ENCODE peak calls at places on chromosome 12, in ten cellular contexts. One of them, this sample, is unnamed.

GRCh38 chr12:68805592-68806120 is 2.3 kb upstream of the MDM2 start:
- DNase-seq in Caco-2: no peak
- DNase-seq in A549: no peak
- DNase-seq in upper lobe of right lung: no peak
- DNase-seq in CD4-positive, CD25-positive, alpha-beta regulatory T cell: no peak
- DNase-seq in heart left ventricle: no peak
- DNase-seq in psoas muscle: no peak
- DNase-seq in right atrium auricular region: no peak
- DNase-seq in adipocyte: no peak
- DNase-seq in brain microvascular endothelial cell: no peak
- DNase-seq in this sample: no peak

GRCh38 chr12:13234045-13234641 is 37.6 kb downstream of the EMP1 start:
- DNase-seq in A549: peak; percentile 72
- DNase-seq in heart left ventricle: peak; percentile 40
- DNase-seq in brain microvascular endothelial cell: peak; percentile 71
- DNase-seq in psoas muscle: no peak
- DNase-seq in adipocyte: peak; percentile 90
- DNase-seq in right atrium auricular region: peak; percentile 73
- DNase-seq in CD4-positive, CD25-positive, alpha-beta regulatory T cell: no peak
- DNase-seq in Caco-2: peak; percentile 58
- DNase-seq in upper lobe of right lung: no peak
- DNase-seq in this sample: no peak

GRCh38 chr12:17527021-17527420 is 563.0 kb downstream of the RERGL start:
- DNase-seq in Caco-2: no peak
- DNase-seq in A549: no peak
- DNase-seq in adipocyte: no peak
- DNase-seq in upper lobe of right lung: no peak
- DNase-seq in psoas muscle: no peak
- DNase-seq in heart left ventricle: no peak
- DNase-seq in right atrium auricular region: no peak
- DNase-seq in brain microvascular endothelial cell: no peak
- DNase-seq in CD4-positive, CD25-positive, alpha-beta regulatory T cell: no peak
- DNase-seq in this sample: no peak

GRCh38 chr12:43210437-43211197 is 341.4 kb downstream of the ADAMTS20 start:
- DNase-seq in psoas muscle: no peak
- DNase-seq in adipocyte: peak; percentile 28
- DNase-seq in A549: no peak
- DNase-seq in Caco-2: no peak
- DNase-seq in upper lobe of right lung: no peak
- DNase-seq in right atrium auricular region: no peak
- DNase-seq in CD4-positive, CD25-positive, alpha-beta regulatory T cell: no peak
- DNase-seq in heart left ventricle: no peak
- DNase-seq in brain microvascular endothelial cell: peak; percentile 83
- DNase-seq in this sample: no peak

GRCh38 chr12:89019439-89020120 is 332.7 kb downstream of the DUSP6 start:
- DNase-seq in psoas muscle: peak; percentile 51
- DNase-seq in CD4-positive, CD25-positive, alpha-beta regulatory T cell: peak; percentile 54
- DNase-seq in upper lobe of right lung: peak; percentile 65
- DNase-seq in brain microvascular endothelial cell: peak; percentile 88
- DNase-seq in heart left ventricle: peak; percentile 77
- DNase-seq in A549: peak; percentile 88
- DNase-seq in right atrium auricular region: peak; percentile 87
- DNase-seq in Caco-2: peak; percentile 82
- DNase-seq in adipocyte: peak; percentile 93
- DNase-seq in this sample: peak; percentile 54

GRCh38 chr12:71312767-71313375 is 126.7 kb upstream of the LGR5 start:
- DNase-seq in Caco-2: no peak
- DNase-seq in brain microvascular endothelial cell: no peak
- DNase-seq in heart left ventricle: no peak
- DNase-seq in adipocyte: no peak
- DNase-seq in upper lobe of right lung: no peak
- DNase-seq in A549: no peak
- DNase-seq in right atrium auricular region: no peak
- DNase-seq in psoas muscle: no peak
- DNase-seq in CD4-positive, CD25-positive, alpha-beta regulatory T cell: no peak
- DNase-seq in this sample: no peak

GRCh38 chr12:12008232-12008850 is 62.4 kb upstream of the BCL2L14 start:
- DNase-seq in right atrium auricular region: no peak
- DNase-seq in brain microvascular endothelial cell: no peak
- DNase-seq in upper lobe of right lung: no peak
- DNase-seq in psoas muscle: no peak
- DNase-seq in Caco-2: no peak
- DNase-seq in heart left ventricle: no peak
- DNase-seq in adipocyte: no peak
- DNase-seq in A549: no peak
- DNase-seq in CD4-positive, CD25-positive, alpha-beta regulatory T cell: no peak
- DNase-seq in this sample: no peak

GRCh38 chr12:4242595-4242994 is 31.0 kb upstream of the CCND2 start:
- DNase-seq in heart left ventricle: no peak
- DNase-seq in brain microvascular endothelial cell: no peak
- DNase-seq in A549: no peak
- DNase-seq in right atrium auricular region: no peak
- DNase-seq in CD4-positive, CD25-positive, alpha-beta regulatory T cell: no peak
- DNase-seq in psoas muscle: no peak
- DNase-seq in adipocyte: no peak
- DNase-seq in Caco-2: no peak
- DNase-seq in upper lobe of right lung: no peak
- DNase-seq in this sample: no peak

GRCh38 chr12:3379079-3379478 is 111.9 kb upstream of the PRMT8 start:
- DNase-seq in heart left ventricle: no peak
- DNase-seq in Caco-2: no peak
- DNase-seq in A549: no peak
- DNase-seq in upper lobe of right lung: no peak
- DNase-seq in right atrium auricular region: peak; percentile 7
- DNase-seq in adipocyte: no peak
- DNase-seq in psoas muscle: no peak
- DNase-seq in brain microvascular endothelial cell: no peak
- DNase-seq in CD4-positive, CD25-positive, alpha-beta regulatory T cell: no peak
- DNase-seq in this sample: no peak

GRCh38 chr12:47088021-47088944 is 8.5 kb upstream of the AMIGO2 start:
- DNase-seq in heart left ventricle: no peak
- DNase-seq in psoas muscle: no peak
- DNase-seq in adipocyte: peak; percentile 32
- DNase-seq in Caco-2: peak; percentile 57
- DNase-seq in upper lobe of right lung: no peak
- DNase-seq in A549: peak; percentile 94
- DNase-seq in brain microvascular endothelial cell: peak; percentile 56
- DNase-seq in CD4-positive, CD25-positive, alpha-beta regulatory T cell: no peak
- DNase-seq in right atrium auricular region: no peak
- DNase-seq in this sample: no peak

GRCh38 chr12:1706284-1707016 is 15.6 kb downstream of the ADIPOR2 start:
- DNase-seq in right atrium auricular region: no peak
- DNase-seq in A549: peak; percentile 22
- DNase-seq in adipocyte: peak; percentile 23
- DNase-seq in upper lobe of right lung: no peak
- DNase-seq in brain microvascular endothelial cell: no peak
- DNase-seq in psoas muscle: no peak
- DNase-seq in heart left ventricle: no peak
- DNase-seq in CD4-positive, CD25-positive, alpha-beta regulatory T cell: no peak
- DNase-seq in Caco-2: no peak
- DNase-seq in this sample: no peak

GRCh38 chr12:108269224-108269623 is 69.9 kb downstream of the CMKLR1 start:
- DNase-seq in right atrium auricular region: no peak
- DNase-seq in Caco-2: no peak
- DNase-seq in heart left ventricle: no peak
- DNase-seq in CD4-positive, CD25-positive, alpha-beta regulatory T cell: no peak
- DNase-seq in adipocyte: no peak
- DNase-seq in upper lobe of right lung: no peak
- DNase-seq in A549: no peak
- DNase-seq in brain microvascular endothelial cell: no peak
- DNase-seq in psoas muscle: no peak
- DNase-seq in this sample: no peak

DNA sequence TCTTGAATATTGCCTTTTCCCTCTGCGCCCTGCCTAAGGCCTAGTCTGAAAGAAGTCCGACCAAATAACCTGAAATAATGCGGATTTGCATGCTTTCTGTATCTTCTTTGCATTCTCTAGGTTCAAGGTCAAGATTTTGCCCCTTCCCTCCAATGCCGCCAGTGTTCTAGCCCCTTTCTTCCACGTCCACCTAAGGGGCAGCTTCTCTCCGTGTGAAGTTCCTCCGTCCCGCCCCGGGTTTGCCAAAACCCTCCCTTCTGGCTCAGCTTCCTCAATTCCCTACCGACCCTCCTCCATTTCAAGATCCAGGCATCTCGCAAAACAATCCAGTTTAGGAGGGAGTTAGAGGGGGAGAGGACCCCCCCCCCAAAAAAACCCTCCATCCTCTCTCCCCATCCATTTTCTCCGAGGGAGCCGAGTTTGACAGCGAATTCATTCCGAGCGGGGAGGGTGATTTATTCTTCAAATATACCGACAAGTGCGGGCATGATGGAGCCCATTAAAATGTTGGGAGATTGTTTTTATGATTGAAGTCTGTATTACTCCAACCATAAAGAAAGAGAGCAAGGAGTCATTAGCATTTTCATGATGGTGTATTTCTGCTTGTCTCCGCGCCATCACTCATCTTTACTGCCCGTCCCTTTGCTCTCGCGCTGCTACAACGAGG is 20.9 kb upstream of the ATP5MC2 start:
- DNase-seq in brain microvascular endothelial cell: no peak
- DNase-seq in adipocyte: no peak
- DNase-seq in A549: no peak
- DNase-seq in heart left ventricle: no peak
- DNase-seq in psoas muscle: no peak
- DNase-seq in CD4-positive, CD25-positive, alpha-beta regulatory T cell: no peak
- DNase-seq in upper lobe of right lung: no peak
- DNase-seq in right atrium auricular region: no peak
- DNase-seq in Caco-2: no peak
- DNase-seq in this sample: no peak
- H3K4me3 ChIP-seq in brain microvascular endothelial cell: peak overlapping the region; percentile 27
- H3K4me3 ChIP-seq in adipocyte: no peak overlapping the region
- H3K4me3 ChIP-seq in A549: no peak overlapping the region
- H3K4me3 ChIP-seq in heart left ventricle: no peak overlapping the region
- H3K4me3 ChIP-seq in psoas muscle: peak overlapping the region; percentile 46
- H3K4me3 ChIP-seq in CD4-positive, CD25-positive, alpha-beta regulatory T cell: peak overlapping the region; percentile 9
- H3K4me3 ChIP-seq in upper lobe of right lung: peak overlapping the region; percentile 11
- H3K4me3 ChIP-seq in right atrium auricular region: peak overlapping the region; percentile 41
- H3K4me3 ChIP-seq in Caco-2: peak overlapping the region; percentile 25
- H3K4me3 ChIP-seq in this sample: peak overlapping the region; percentile 14

GRCh38 chr12:97745406-97746101 is 282.9 kb downstream of the RMST start:
- DNase-seq in heart left ventricle: no peak
- DNase-seq in upper lobe of right lung: no peak
- DNase-seq in CD4-positive, CD25-positive, alpha-beta regulatory T cell: no peak
- DNase-seq in Caco-2: no peak
- DNase-seq in right atrium auricular region: no peak
- DNase-seq in A549: no peak
- DNase-seq in psoas muscle: no peak
- DNase-seq in adipocyte: no peak
- DNase-seq in brain microvascular endothelial cell: no peak
- DNase-seq in this sample: no peak
- H3K4me3 ChIP-seq in heart left ventricle: no peak overlapping the region
- H3K4me3 ChIP-seq in upper lobe of right lung: no peak overlapping the region
- H3K4me3 ChIP-seq in CD4-positive, CD25-positive, alpha-beta regulatory T cell: no peak overlapping the region
- H3K4me3 ChIP-seq in Caco-2: no peak overlapping the region
- H3K4me3 ChIP-seq in right atrium auricular region: no peak overlapping the region
- H3K4me3 ChIP-seq in A549: no peak overlapping the region
- H3K4me3 ChIP-seq in psoas muscle: no peak overlapping the region
- H3K4me3 ChIP-seq in adipocyte: no peak overlapping the region
- H3K4me3 ChIP-seq in brain microvascular endothelial cell: no peak overlapping the region
- H3K4me3 ChIP-seq in this sample: no peak overlapping the region

GRCh38 chr12:106089935-106090334 is 48.8 kb downstream of the NUAK1 start:
- DNase-seq in psoas muscle: peak; percentile 71
- DNase-seq in CD4-positive, CD25-positive, alpha-beta regulatory T cell: no peak
- DNase-seq in right atrium auricular region: no peak
- DNase-seq in A549: no peak
- DNase-seq in Caco-2: no peak
- DNase-seq in adipocyte: no peak
- DNase-seq in upper lobe of right lung: no peak
- DNase-seq in brain microvascular endothelial cell: no peak
- DNase-seq in heart left ventricle: no peak
- DNase-seq in this sample: no peak
- H3K4me3 ChIP-seq in psoas muscle: no peak overlapping the region
- H3K4me3 ChIP-seq in CD4-positive, CD25-positive, alpha-beta regulatory T cell: no peak overlapping the region
- H3K4me3 ChIP-seq in right atrium auricular region: no peak overlapping the region
- H3K4me3 ChIP-seq in A549: no peak overlapping the region
- H3K4me3 ChIP-seq in Caco-2: no peak overlapping the region
- H3K4me3 ChIP-seq in adipocyte: no peak overlapping the region
- H3K4me3 ChIP-seq in upper lobe of right lung: no peak overlapping the region
- H3K4me3 ChIP-seq in brain microvascular endothelial cell: no peak overlapping the region
- H3K4me3 ChIP-seq in heart left ventricle: no peak overlapping the region
- H3K4me3 ChIP-seq in this sample: no peak overlapping the region

GRCh38 chr12:114684870-114685273 is 897 bp upstream of the TBX3 start:
- DNase-seq in Caco-2: no peak
- DNase-seq in upper lobe of right lung: no peak
- DNase-seq in CD4-positive, CD25-positive, alpha-beta regulatory T cell: no peak
- DNase-seq in A549: no peak
- DNase-seq in brain microvascular endothelial cell: no peak
- DNase-seq in psoas muscle: no peak
- DNase-seq in heart left ventricle: no peak
- DNase-seq in adipocyte: no peak
- DNase-seq in right atrium auricular region: no peak
- DNase-seq in this sample: no peak
- H3K4me3 ChIP-seq in Caco-2: peak overlapping the region; percentile 65
- H3K4me3 ChIP-seq in upper lobe of right lung: peak overlapping the region; percentile 52
- H3K4me3 ChIP-seq in CD4-positive, CD25-positive, alpha-beta regulatory T cell: no peak overlapping the region
- H3K4me3 ChIP-seq in A549: peak overlapping the region; percentile 57
- H3K4me3 ChIP-seq in brain microvascular endothelial cell: peak overlapping the region; percentile 82
- H3K4me3 ChIP-seq in psoas muscle: peak overlapping the region; percentile 78
- H3K4me3 ChIP-seq in heart left ventricle: peak overlapping the region; percentile 70
- H3K4me3 ChIP-seq in adipocyte: peak overlapping the region; percentile 98
- H3K4me3 ChIP-seq in right atrium auricular region: peak overlapping the region; percentile 67
- H3K4me3 ChIP-seq in this sample: peak overlapping the region; percentile 40

GRCh38 chr12:66190519-66191406 is 1.7 kb downstream of the IRAK3 start:
- DNase-seq in CD4-positive, CD25-positive, alpha-beta regulatory T cell: no peak
- DNase-seq in right atrium auricular region: no peak
- DNase-seq in upper lobe of right lung: no peak
- DNase-seq in Caco-2: no peak
- DNase-seq in psoas muscle: no peak
- DNase-seq in adipocyte: no peak
- DNase-seq in brain microvascular endothelial cell: no peak
- DNase-seq in A549: no peak
- DNase-seq in heart left ventricle: no peak
- DNase-seq in this sample: no peak
- H3K4me3 ChIP-seq in CD4-positive, CD25-positive, alpha-beta regulatory T cell: no peak overlapping the region
- H3K4me3 ChIP-seq in right atrium auricular region: peak overlapping the region; percentile 57
- H3K4me3 ChIP-seq in upper lobe of right lung: peak overlapping the region; percentile 66
- H3K4me3 ChIP-seq in Caco-2: no peak overlapping the region
- H3K4me3 ChIP-seq in psoas muscle: peak overlapping the region; percentile 66
- H3K4me3 ChIP-seq in adipocyte: peak overlapping the region; percentile 90
- H3K4me3 ChIP-seq in brain microvascular endothelial cell: no peak overlapping the region
- H3K4me3 ChIP-seq in A549: no peak overlapping the region
- H3K4me3 ChIP-seq in heart left ventricle: peak overlapping the region; percentile 65
- H3K4me3 ChIP-seq in this sample: no peak overlapping the region

GRCh38 chr12:133010657-133011297 is 24.6 kb downstream of the ZNF26 start:
- DNase-seq in upper lobe of right lung: no peak
- DNase-seq in Caco-2: no peak
- DNase-seq in right atrium auricular region: no peak
- DNase-seq in adipocyte: no peak
- DNase-seq in CD4-positive, CD25-positive, alpha-beta regulatory T cell: no peak
- DNase-seq in psoas muscle: no peak
- DNase-seq in heart left ventricle: no peak
- DNase-seq in A549: peak; percentile 54
- DNase-seq in brain microvascular endothelial cell: no peak
- DNase-seq in this sample: no peak
- H3K4me3 ChIP-seq in upper lobe of right lung: no peak overlapping the region
- H3K4me3 ChIP-seq in Caco-2: no peak overlapping the region
- H3K4me3 ChIP-seq in right atrium auricular region: no peak overlapping the region
- H3K4me3 ChIP-seq in adipocyte: peak overlapping the region; percentile 71
- H3K4me3 ChIP-seq in CD4-positive, CD25-positive, alpha-beta regulatory T cell: peak overlapping the region; percentile 13
- H3K4me3 ChIP-seq in psoas muscle: no peak overlapping the region
- H3K4me3 ChIP-seq in heart left ventricle: no peak overlapping the region
- H3K4me3 ChIP-seq in A549: no peak overlapping the region
- H3K4me3 ChIP-seq in brain microvascular endothelial cell: no peak overlapping the region
- H3K4me3 ChIP-seq in this sample: no peak overlapping the region